ENCODE peak calls at places on chromosomes 5 and 9, in nine cellular contexts. U is heart left ventricle, N is A549, E is ovary, V is vagina, Z is transverse colon, D is upper lobe of left lung, L is uterus, R is adrenal gland. A is an unnamed sample.

GRCh38 chr5:67493676-67494075 is 297.1 kb upstream of the CD180 start:
- DNase-seq in U (peak), N (peak), E (no peak), V (no peak), Z (peak), D (peak), L (no peak), R (no peak), A (no peak)

GRCh38 chr9:26603637-26604036 is 289.0 kb downstream of the CAAP1 start:
- DNase-seq in U (no peak), N (no peak), E (no peak), V (no peak), Z (no peak), D (no peak), L (no peak), R (no peak), A (no peak)

GRCh38 chr9:123265833-123266232 is 2.6 kb downstream of the STRBP start:
- DNase-seq in U (no peak), N (no peak), E (no peak), V (no peak), Z (peak), D (no peak), L (no peak), R (no peak), A (no peak)

GRCh38 chr9:96486351-96487029 is 36.5 kb downstream of the HABP4 start:
- DNase-seq in U (peak), N (no peak), E (peak), V (no peak), Z (peak), D (peak), L (peak), R (peak), A (peak)

GRCh38 chr5:108238936-108239887 is 142.7 kb downstream of the FBXL17 start:
- DNase-seq in U (no peak), N (no peak), E (no peak), V (no peak), Z (no peak), D (no peak), L (no peak), R (peak), A (no peak)

GRCh38 chr5:180316586-180316985 is 24.7 kb upstream of the MAPK9 start:
- DNase-seq in U (no peak), N (no peak), E (no peak), V (no peak), Z (no peak), D (no peak), L (no peak), R (no peak), A (no peak)

GRCh38 chr9:105993051-105993854 is 298.9 kb downstream of the TMEM38B start:
- DNase-seq in U (no peak), N (no peak), E (no peak), V (no peak), Z (no peak), D (no peak), L (no peak), R (no peak), A (no peak)

GRCh38 chr5:36156619-36157018 is 4.7 kb downstream of the SKP2 start:
- DNase-seq in U (no peak), N (no peak), E (no peak), V (no peak), Z (no peak), D (no peak), L (no peak), R (no peak), A (no peak)

GRCh38 chr5:44160443-44160842 is 228.8 kb downstream of the FGF10 start:
- DNase-seq in U (no peak), N (no peak), E (no peak), V (no peak), Z (no peak), D (no peak), L (no peak), R (no peak), A (no peak)
- TF ChIP-seq POLR2A in U (no peak), N (no peak), E (no peak), V (no peak), Z (no peak), D (no peak), L (no peak), R (no peak), A (no peak)

GRCh38 chr9:19662213-19662612 is 126.6 kb downstream of the SLC24A2 start:
- DNase-seq in U (no peak), N (no peak), E (no peak), V (no peak), Z (no peak), D (no peak), L (no peak), R (no peak), A (no peak)
- H3K27ac ChIP-seq in U (no peak), N (no peak), E (no peak), V (no peak), Z (no peak), D (no peak), L (peak), R (no peak), A (no peak)

GRCh38 chr5:88830567-88830966 is 52.4 kb downstream of the MEF2C start:
- DNase-seq in U (no peak), N (no peak), E (no peak), V (no peak), Z (no peak), D (no peak), L (no peak), R (no peak), A (no peak)
- TF ChIP-seq POLR2A in U (no peak), N (no peak), E (no peak), V (no peak), Z (no peak), D (no peak), L (no peak), R (no peak), A (no peak)

GRCh38 chr9:121742923-121743322 is 91.5 kb downstream of the DAB2IP start:
- DNase-seq in U (no peak), N (no peak), E (no peak), V (no peak), Z (no peak), D (no peak), L (no peak), R (no peak), A (no peak)
- H3K27ac ChIP-seq in U (peak), N (peak), E (peak), V (peak), Z (peak), D (peak), L (peak), R (peak), A (peak)

DNA sequence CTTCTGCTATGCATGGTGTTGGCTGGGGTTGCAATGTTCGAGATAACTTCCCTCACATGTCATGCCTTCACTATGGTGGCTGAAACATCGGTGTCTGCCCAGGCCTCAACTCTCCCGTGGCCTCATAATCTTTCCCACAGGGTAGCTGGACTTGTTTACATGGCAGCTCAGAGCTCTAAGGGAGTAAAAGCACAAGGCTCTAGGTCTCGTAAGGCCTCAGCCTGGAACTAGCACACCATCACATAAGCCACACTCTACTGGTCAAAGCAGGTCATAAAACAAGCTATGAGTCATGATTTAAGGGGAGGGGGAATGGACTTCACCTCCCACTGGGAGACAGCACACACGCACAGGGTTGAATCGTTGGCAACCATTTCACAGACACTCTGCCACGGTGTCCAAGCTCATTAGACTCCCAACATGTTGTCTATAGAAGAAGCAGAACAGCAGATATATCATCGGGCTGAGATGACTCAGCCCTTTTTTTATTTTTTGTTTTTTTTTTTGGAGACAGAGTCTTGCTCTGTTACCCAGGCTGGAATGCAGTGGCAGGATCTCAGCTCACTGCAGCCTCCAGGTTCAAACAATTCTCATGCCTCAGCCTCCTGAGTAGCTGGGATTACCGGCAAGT is 66.8 kb upstream of the IL17B start:
- DNase-seq in U (no peak), N (peak), E (peak), V (no peak), Z (no peak), D (no peak), L (peak), R (peak), A (no peak)
- TF ChIP-seq POLR2A in U (no peak), N (no peak), E (no peak), V (no peak), Z (no peak), D (no peak), L (no peak), R (no peak), A (no peak)

DNA sequence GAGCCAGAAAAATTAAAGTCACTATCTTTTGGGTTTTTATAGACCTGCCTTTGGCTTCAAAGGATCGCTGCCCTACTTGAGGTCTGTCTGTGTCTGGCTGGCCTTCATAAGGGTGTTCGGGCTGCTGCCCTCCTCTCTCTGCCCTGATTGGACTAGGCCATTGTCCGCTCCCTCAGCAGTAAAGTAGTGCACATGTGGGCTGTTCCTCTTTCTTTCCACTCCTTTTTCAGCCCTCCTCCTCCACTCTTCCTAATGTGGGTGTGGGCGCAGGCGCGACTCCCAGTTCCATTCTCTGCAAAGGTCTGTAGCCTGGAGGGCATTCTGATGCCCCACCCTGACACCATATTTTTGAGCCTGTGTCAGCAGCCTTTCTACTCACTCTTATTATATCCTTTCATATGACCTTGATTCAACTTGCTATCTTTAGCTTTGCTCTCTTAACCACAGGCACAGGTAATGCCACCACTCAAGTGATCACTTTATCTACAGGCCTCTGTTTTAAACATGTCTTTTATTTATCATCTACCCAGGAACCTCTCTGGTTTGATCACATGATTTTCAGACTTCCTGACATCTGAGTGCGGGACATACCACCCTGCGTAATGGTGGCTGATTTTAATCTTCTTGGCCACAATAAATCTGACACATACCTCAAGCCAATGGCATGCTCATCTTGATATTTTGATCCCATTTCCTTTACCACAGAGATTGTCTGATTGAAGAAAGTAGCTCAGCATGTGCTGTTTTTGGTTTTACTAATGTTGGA is 144.5 kb downstream of the AOPEP start:
- DNase-seq in U (peak), N (peak), E (no peak), V (no peak), Z (no peak), D (no peak), L (peak), R (no peak), A (no peak)
- H3K27ac ChIP-seq in U (peak), N (peak), E (no peak), V (peak), Z (no peak), D (peak), L (peak), R (no peak), A (no peak)

A was measured in body of pancreas.